ENCODE peak calls at places on chromosome 15, in nine cellular contexts. One of them, this sample, is unnamed.

GRCh38 chr15:89775815-89776214 is 317 bp upstream of the MESP2 start:
- DNase-seq in cardiac muscle cell: no peak
- DNase-seq in EL: no peak
- DNase-seq in AG09309: no peak
- DNase-seq in SK-N-SH: no peak
- DNase-seq in central memory CD4-positive, alpha-beta T cell: no peak
- DNase-seq in HS-27A: no peak
- DNase-seq in HS-5: no peak
- DNase-seq in neuronal stem cell: no peak
- DNase-seq in this sample: no peak

GRCh38 chr15:56817266-56817665 is 84.0 kb upstream of the ZNF280D start:
- DNase-seq in SK-N-SH: no peak
- DNase-seq in HS-27A: peak
- DNase-seq in AG09309: no peak
- DNase-seq in neuronal stem cell: peak
- DNase-seq in EL: peak
- DNase-seq in HS-5: no peak
- DNase-seq in central memory CD4-positive, alpha-beta T cell: no peak
- DNase-seq in cardiac muscle cell: peak
- DNase-seq in this sample: no peak

GRCh38 chr15:45668386-45668785 is 33.6 kb downstream of the SQOR start:
- DNase-seq in central memory CD4-positive, alpha-beta T cell: no peak
- DNase-seq in cardiac muscle cell: no peak
- DNase-seq in HS-27A: no peak
- DNase-seq in SK-N-SH: no peak
- DNase-seq in AG09309: no peak
- DNase-seq in HS-5: no peak
- DNase-seq in neuronal stem cell: no peak
- DNase-seq in EL: no peak
- DNase-seq in this sample: no peak

GRCh38 chr15:25694238-25694584 is 168.9 kb downstream of the ATP10A start:
- DNase-seq in HS-27A: no peak
- DNase-seq in AG09309: no peak
- DNase-seq in EL: no peak
- DNase-seq in SK-N-SH: no peak
- DNase-seq in neuronal stem cell: no peak
- DNase-seq in HS-5: no peak
- DNase-seq in central memory CD4-positive, alpha-beta T cell: no peak
- DNase-seq in cardiac muscle cell: no peak
- DNase-seq in this sample: no peak

GRCh38 chr15:48928877-48929538 is 34.7 kb downstream of the SHC4 start:
- DNase-seq in EL: peak
- DNase-seq in central memory CD4-positive, alpha-beta T cell: no peak
- DNase-seq in HS-27A: no peak
- DNase-seq in HS-5: no peak
- DNase-seq in AG09309: no peak
- DNase-seq in cardiac muscle cell: no peak
- DNase-seq in SK-N-SH: no peak
- DNase-seq in neuronal stem cell: no peak
- DNase-seq in this sample: no peak

GRCh38 chr15:89472785-89473256 is 23.6 kb downstream of the RHCG start:
- DNase-seq in central memory CD4-positive, alpha-beta T cell: no peak
- DNase-seq in SK-N-SH: peak
- DNase-seq in EL: peak
- DNase-seq in AG09309: no peak
- DNase-seq in HS-27A: peak
- DNase-seq in HS-5: no peak
- DNase-seq in cardiac muscle cell: peak
- DNase-seq in neuronal stem cell: peak
- DNase-seq in this sample: peak

GRCh38 chr15:54687628-54688027 is 509.1 kb downstream of the RSL24D1 start:
- DNase-seq in EL: no peak
- DNase-seq in neuronal stem cell: no peak
- DNase-seq in AG09309: no peak
- DNase-seq in HS-27A: no peak
- DNase-seq in cardiac muscle cell: no peak
- DNase-seq in central memory CD4-positive, alpha-beta T cell: no peak
- DNase-seq in HS-5: no peak
- DNase-seq in SK-N-SH: no peak
- DNase-seq in this sample: no peak

GRCh38 chr15:57485869-57486268 is 105.8 kb upstream of the MYZAP start:
- DNase-seq in EL: peak
- DNase-seq in AG09309: no peak
- DNase-seq in neuronal stem cell: no peak
- DNase-seq in cardiac muscle cell: peak
- DNase-seq in HS-27A: peak
- DNase-seq in central memory CD4-positive, alpha-beta T cell: no peak
- DNase-seq in HS-5: peak
- DNase-seq in SK-N-SH: no peak
- DNase-seq in this sample: no peak